ENCODE peak calls at places on chromosomes 11 and 22, in seven cellular contexts. One of them, this sample, is unnamed.

GRCh38 chr11:65618763-65619162 is 3.2 kb downstream of the PCNX3 start:
- DNase-seq in RCC 7860: no peak
- DNase-seq in stimulated activated naive B cell treated with anti-CD40 and anti-IgM and Interleukin-4, amounts not matched to agents 10 μg/mL and 1 μg/mL and 100 μg/mL, for 72 hours: no peak
- DNase-seq in type B pancreatic cell: no peak
- DNase-seq in activated CD4-positive, alpha-beta T cell treated with anti-CD3 and anti-CD28 coated beads, Interleukin-2, amount 50 U/mL, for 48 hours: no peak
- DNase-seq in glutamatergic neuron: no peak
- DNase-seq in dorsolateral prefrontal cortex: no peak
- DNase-seq in this sample: no peak

GRCh38 chr11:7696424-7696823 is 9.9 kb downstream of the OVCH2 start:
- DNase-seq in RCC 7860: no peak
- DNase-seq in stimulated activated naive B cell treated with anti-CD40 and anti-IgM and Interleukin-4, amounts not matched to agents 10 μg/mL and 1 μg/mL and 100 μg/mL, for 72 hours: no peak
- DNase-seq in type B pancreatic cell: no peak
- DNase-seq in activated CD4-positive, alpha-beta T cell treated with anti-CD3 and anti-CD28 coated beads, Interleukin-2, amount 50 U/mL, for 48 hours: no peak
- DNase-seq in glutamatergic neuron: no peak
- DNase-seq in dorsolateral prefrontal cortex: no peak
- DNase-seq in this sample: no peak

GRCh38 chr11:116935514-116935913 is 98.1 kb upstream of the APOA1 start:
- DNase-seq in RCC 7860: no peak
- DNase-seq in stimulated activated naive B cell treated with anti-CD40 and anti-IgM and Interleukin-4, amounts not matched to agents 10 μg/mL and 1 μg/mL and 100 μg/mL, for 72 hours: no peak
- DNase-seq in type B pancreatic cell: no peak
- DNase-seq in activated CD4-positive, alpha-beta T cell treated with anti-CD3 and anti-CD28 coated beads, Interleukin-2, amount 50 U/mL, for 48 hours: no peak
- DNase-seq in glutamatergic neuron: no peak
- DNase-seq in dorsolateral prefrontal cortex: no peak
- DNase-seq in this sample: no peak

GRCh38 chr11:126917531-126918204 is 82.9 kb downstream of the KIRREL3 start:
- DNase-seq in RCC 7860: peak; percentile 97
- DNase-seq in stimulated activated naive B cell treated with anti-CD40 and anti-IgM and Interleukin-4, amounts not matched to agents 10 μg/mL and 1 μg/mL and 100 μg/mL, for 72 hours: no peak
- DNase-seq in type B pancreatic cell: no peak
- DNase-seq in activated CD4-positive, alpha-beta T cell treated with anti-CD3 and anti-CD28 coated beads, Interleukin-2, amount 50 U/mL, for 48 hours: no peak
- DNase-seq in glutamatergic neuron: no peak
- DNase-seq in dorsolateral prefrontal cortex: no peak
- DNase-seq in this sample: no peak

GRCh38 chr11:45859661-45860140 is 12.4 kb downstream of the CRY2 start:
- DNase-seq in RCC 7860: peak; percentile 25
- DNase-seq in stimulated activated naive B cell treated with anti-CD40 and anti-IgM and Interleukin-4, amounts not matched to agents 10 μg/mL and 1 μg/mL and 100 μg/mL, for 72 hours: no peak
- DNase-seq in type B pancreatic cell: no peak
- DNase-seq in activated CD4-positive, alpha-beta T cell treated with anti-CD3 and anti-CD28 coated beads, Interleukin-2, amount 50 U/mL, for 48 hours: no peak
- DNase-seq in glutamatergic neuron: no peak
- DNase-seq in dorsolateral prefrontal cortex: peak; percentile 59
- DNase-seq in this sample: no peak

GRCh38 chr11:120023120-120023519 is 114.8 kb downstream of the TRIM29 start:
- DNase-seq in RCC 7860: no peak
- DNase-seq in stimulated activated naive B cell treated with anti-CD40 and anti-IgM and Interleukin-4, amounts not matched to agents 10 μg/mL and 1 μg/mL and 100 μg/mL, for 72 hours: no peak
- DNase-seq in type B pancreatic cell: peak; percentile 27
- DNase-seq in activated CD4-positive, alpha-beta T cell treated with anti-CD3 and anti-CD28 coated beads, Interleukin-2, amount 50 U/mL, for 48 hours: no peak
- DNase-seq in glutamatergic neuron: no peak
- DNase-seq in dorsolateral prefrontal cortex: no peak
- DNase-seq in this sample: no peak

GRCh38 chr11:22162754-22163153 is 30.1 kb upstream of the ANO5 start:
- DNase-seq in RCC 7860: no peak
- DNase-seq in stimulated activated naive B cell treated with anti-CD40 and anti-IgM and Interleukin-4, amounts not matched to agents 10 μg/mL and 1 μg/mL and 100 μg/mL, for 72 hours: no peak
- DNase-seq in type B pancreatic cell: no peak
- DNase-seq in activated CD4-positive, alpha-beta T cell treated with anti-CD3 and anti-CD28 coated beads, Interleukin-2, amount 50 U/mL, for 48 hours: no peak
- DNase-seq in glutamatergic neuron: no peak
- DNase-seq in dorsolateral prefrontal cortex: no peak
- DNase-seq in this sample: no peak

GRCh38 chr22:24156146-24156914 is 25.0 kb upstream of the SUSD2 start:
- DNase-seq in RCC 7860: no peak
- DNase-seq in stimulated activated naive B cell treated with anti-CD40 and anti-IgM and Interleukin-4, amounts not matched to agents 10 μg/mL and 1 μg/mL and 100 μg/mL, for 72 hours: peak; percentile 53
- DNase-seq in type B pancreatic cell: no peak
- DNase-seq in activated CD4-positive, alpha-beta T cell treated with anti-CD3 and anti-CD28 coated beads, Interleukin-2, amount 50 U/mL, for 48 hours: peak; percentile 55
- DNase-seq in glutamatergic neuron: peak; percentile 52
- DNase-seq in dorsolateral prefrontal cortex: no peak
- DNase-seq in this sample: peak; percentile 74

GRCh38 chr11:12461516-12461915 is 84.1 kb downstream of the PARVA start:
- DNase-seq in RCC 7860: no peak
- DNase-seq in stimulated activated naive B cell treated with anti-CD40 and anti-IgM and Interleukin-4, amounts not matched to agents 10 μg/mL and 1 μg/mL and 100 μg/mL, for 72 hours: no peak
- DNase-seq in type B pancreatic cell: no peak
- DNase-seq in activated CD4-positive, alpha-beta T cell treated with anti-CD3 and anti-CD28 coated beads, Interleukin-2, amount 50 U/mL, for 48 hours: no peak
- DNase-seq in glutamatergic neuron: no peak
- DNase-seq in dorsolateral prefrontal cortex: no peak
- DNase-seq in this sample: no peak

GRCh38 chr11:61303725-61304124 is 8.6 kb upstream of the VWCE start:
- DNase-seq in RCC 7860: no peak
- DNase-seq in stimulated activated naive B cell treated with anti-CD40 and anti-IgM and Interleukin-4, amounts not matched to agents 10 μg/mL and 1 μg/mL and 100 μg/mL, for 72 hours: no peak
- DNase-seq in type B pancreatic cell: no peak
- DNase-seq in activated CD4-positive, alpha-beta T cell treated with anti-CD3 and anti-CD28 coated beads, Interleukin-2, amount 50 U/mL, for 48 hours: no peak
- DNase-seq in glutamatergic neuron: no peak
- DNase-seq in dorsolateral prefrontal cortex: no peak
- DNase-seq in this sample: no peak